ENCODE peak calls at places on chromosomes 13 and 19, in eight cellular contexts. One of them, this sample, is unnamed. For H3K27me3, the result is how much of the 10 kb centered on the place peaks cover.

GRCh38 chr13:111945086-111945485 is 121.9 kb upstream of the SOX1 start:
- DNase-seq in tibial nerve: no peak
- DNase-seq in stomach: peak
- DNase-seq in heart left ventricle: no peak
- DNase-seq in HCT116: no peak
- DNase-seq in transverse colon: no peak
- DNase-seq in sigmoid colon: no peak
- DNase-seq in testis: no peak
- DNase-seq in this sample: no peak

GRCh38 chr19:49343127-49343526 is 7.9 kb downstream of the CD37 start:
- DNase-seq in tibial nerve: no peak
- DNase-seq in stomach: no peak
- DNase-seq in heart left ventricle: no peak
- DNase-seq in HCT116: no peak
- DNase-seq in transverse colon: peak
- DNase-seq in sigmoid colon: peak
- DNase-seq in testis: no peak
- DNase-seq in this sample: peak

GRCh38 chr13:108031859-108032258 is 183.5 kb downstream of the LIG4 start:
- DNase-seq in tibial nerve: no peak
- DNase-seq in stomach: no peak
- DNase-seq in heart left ventricle: no peak
- DNase-seq in HCT116: no peak
- DNase-seq in transverse colon: no peak
- DNase-seq in sigmoid colon: no peak
- DNase-seq in testis: no peak
- DNase-seq in this sample: no peak

GRCh38 chr13:113749507-113749906 is 9.5 kb upstream of the TMEM255B start:
- DNase-seq in tibial nerve: no peak
- DNase-seq in stomach: no peak
- DNase-seq in heart left ventricle: no peak
- DNase-seq in HCT116: no peak
- DNase-seq in transverse colon: no peak
- DNase-seq in sigmoid colon: no peak
- DNase-seq in testis: no peak
- DNase-seq in this sample: no peak

GRCh38 chr13:90205081-90205480 is 1142.4 kb upstream of the MIR17HG start:
- DNase-seq in tibial nerve: no peak
- DNase-seq in stomach: no peak
- DNase-seq in heart left ventricle: no peak
- DNase-seq in HCT116: no peak
- DNase-seq in transverse colon: no peak
- DNase-seq in sigmoid colon: no peak
- DNase-seq in testis: no peak
- DNase-seq in this sample: no peak

GRCh38 chr19:54203151-54203611 is 2.5 kb downstream of the RPS9 start:
- DNase-seq in tibial nerve: no peak
- DNase-seq in stomach: peak
- DNase-seq in heart left ventricle: no peak
- DNase-seq in HCT116: no peak
- DNase-seq in transverse colon: no peak
- DNase-seq in sigmoid colon: no peak
- DNase-seq in testis: no peak
- DNase-seq in this sample: no peak

GRCh38 chr19:28706693-28707092 is 506.3 kb downstream of the UQCRFS1 start:
- DNase-seq in tibial nerve: no peak
- DNase-seq in stomach: no peak
- DNase-seq in heart left ventricle: no peak
- DNase-seq in HCT116: no peak
- DNase-seq in transverse colon: no peak
- DNase-seq in sigmoid colon: no peak
- DNase-seq in testis: no peak
- DNase-seq in this sample: no peak

GRCh38 chr13:97567510-97568243 is 133.7 kb downstream of the RAP2A start:
- DNase-seq in tibial nerve: peak
- DNase-seq in stomach: peak
- DNase-seq in heart left ventricle: no peak
- DNase-seq in HCT116: peak
- DNase-seq in transverse colon: peak
- DNase-seq in sigmoid colon: no peak
- DNase-seq in testis: no peak
- DNase-seq in this sample: peak

GRCh38 chr19:48043675-48044258 is at the start of gene CABP5:
- DNase-seq in tibial nerve: no peak
- DNase-seq in stomach: no peak
- DNase-seq in heart left ventricle: no peak
- DNase-seq in HCT116: no peak
- DNase-seq in transverse colon: no peak
- DNase-seq in sigmoid colon: no peak
- DNase-seq in testis: no peak
- DNase-seq in this sample: no peak
- H3K27me3 ChIP-seq in tibial nerve: under half
- H3K27me3 ChIP-seq in stomach: under half
- H3K27me3 ChIP-seq in heart left ventricle: under half
- H3K27me3 ChIP-seq in HCT116: under half
- H3K27me3 ChIP-seq in transverse colon: under half
- H3K27me3 ChIP-seq in sigmoid colon: under half
- H3K27me3 ChIP-seq in testis: under half
- H3K27me3 ChIP-seq in this sample: under half

GRCh38 chr19:41039806-41040205 is 48.4 kb upstream of the CYP2A13 start:
- DNase-seq in tibial nerve: no peak
- DNase-seq in stomach: no peak
- DNase-seq in heart left ventricle: no peak
- DNase-seq in HCT116: no peak
- DNase-seq in transverse colon: no peak
- DNase-seq in sigmoid colon: no peak
- DNase-seq in testis: no peak
- DNase-seq in this sample: no peak
- TF ChIP-seq POLR2A in tibial nerve: no peak
- TF ChIP-seq POLR2A in stomach: no peak
- TF ChIP-seq POLR2A in heart left ventricle: no peak
- TF ChIP-seq POLR2A in HCT116: no peak
- TF ChIP-seq POLR2A in transverse colon: no peak
- TF ChIP-seq POLR2A in sigmoid colon: no peak
- TF ChIP-seq POLR2A in testis: no peak
- TF ChIP-seq POLR2A in this sample: no peak

GRCh38 chr19:10293637-10294367 is 4.0 kb downstream of the ICAM5 start:
- DNase-seq in tibial nerve: no peak
- DNase-seq in stomach: no peak
- DNase-seq in heart left ventricle: no peak
- DNase-seq in HCT116: no peak
- DNase-seq in transverse colon: no peak
- DNase-seq in sigmoid colon: no peak
- DNase-seq in testis: no peak
- DNase-seq in this sample: no peak
- H3K27me3 ChIP-seq in tibial nerve: half or more
- H3K27me3 ChIP-seq in stomach: half or more
- H3K27me3 ChIP-seq in heart left ventricle: half or more
- H3K27me3 ChIP-seq in HCT116: under half
- H3K27me3 ChIP-seq in transverse colon: half or more
- H3K27me3 ChIP-seq in sigmoid colon: half or more
- H3K27me3 ChIP-seq in testis: under half
- H3K27me3 ChIP-seq in this sample: under half

DNA sequence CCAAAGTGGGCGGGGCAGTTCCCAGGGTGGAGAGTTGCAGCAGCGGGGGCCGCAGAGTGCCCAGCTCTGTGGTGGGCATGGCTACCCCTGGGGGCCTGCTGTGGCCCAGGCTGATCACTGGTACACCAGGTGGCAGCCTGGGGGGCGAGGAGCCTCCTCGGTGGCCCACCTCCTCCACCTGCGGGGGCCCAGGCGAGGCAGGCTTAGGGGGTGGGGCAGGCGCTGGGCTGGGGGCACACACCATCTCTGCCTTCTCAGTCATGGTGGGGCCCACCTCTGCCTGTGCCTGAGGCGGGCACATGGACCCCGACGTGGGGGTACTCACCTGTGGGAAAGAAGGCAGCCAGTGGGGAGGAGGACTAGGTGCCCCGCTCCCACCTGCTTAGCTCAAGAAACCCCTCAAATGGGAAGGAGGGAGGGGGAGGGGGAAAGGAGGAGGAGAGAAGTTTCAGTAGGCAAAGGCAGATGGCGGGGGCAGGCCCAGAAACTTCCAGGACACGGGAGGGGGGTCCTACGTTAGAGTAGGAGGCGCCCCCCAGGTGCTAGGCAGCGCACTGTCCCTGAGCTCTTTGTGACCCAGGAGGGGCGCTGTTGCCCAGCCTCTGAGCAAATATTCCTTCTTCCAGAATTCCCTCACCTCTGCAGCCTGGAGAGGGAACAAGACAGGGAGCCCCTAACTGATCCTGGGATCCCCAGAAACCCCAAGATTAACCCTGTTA is 1.6 kb downstream of the LYL1 start:
- DNase-seq in tibial nerve: no peak
- DNase-seq in stomach: no peak
- DNase-seq in heart left ventricle: no peak
- DNase-seq in HCT116: no peak
- DNase-seq in transverse colon: no peak
- DNase-seq in sigmoid colon: no peak
- DNase-seq in testis: no peak
- DNase-seq in this sample: peak
- TF ChIP-seq POLR2A in tibial nerve: no peak
- TF ChIP-seq POLR2A in stomach: no peak
- TF ChIP-seq POLR2A in heart left ventricle: no peak
- TF ChIP-seq POLR2A in HCT116: no peak
- TF ChIP-seq POLR2A in transverse colon: no peak
- TF ChIP-seq POLR2A in sigmoid colon: no peak
- TF ChIP-seq POLR2A in testis: no peak
- TF ChIP-seq POLR2A in this sample: no peak

GRCh38 chr19:50693064-50693975 is 26.3 kb downstream of the SHANK1 start:
- DNase-seq in tibial nerve: no peak
- DNase-seq in stomach: no peak
- DNase-seq in heart left ventricle: no peak
- DNase-seq in HCT116: no peak
- DNase-seq in transverse colon: no peak
- DNase-seq in sigmoid colon: no peak
- DNase-seq in testis: no peak
- DNase-seq in this sample: no peak

GRCh38 chr19:50696065-50696425 is 23.6 kb downstream of the SHANK1 start:
- DNase-seq in tibial nerve: no peak
- DNase-seq in stomach: no peak
- DNase-seq in heart left ventricle: no peak
- DNase-seq in HCT116: no peak
- DNase-seq in transverse colon: no peak
- DNase-seq in sigmoid colon: no peak
- DNase-seq in testis: no peak
- DNase-seq in this sample: no peak

GRCh38 chr19:50695251-50696064 is 24.1 kb downstream of the SHANK1 start:
- DNase-seq in tibial nerve: no peak
- DNase-seq in stomach: no peak
- DNase-seq in heart left ventricle: no peak
- DNase-seq in HCT116: no peak
- DNase-seq in transverse colon: no peak
- DNase-seq in sigmoid colon: no peak
- DNase-seq in testis: no peak
- DNase-seq in this sample: no peak

GRCh38 chr19:50697414-50698124 is 22.0 kb downstream of the SHANK1 start:
- DNase-seq in tibial nerve: no peak
- DNase-seq in stomach: no peak
- DNase-seq in heart left ventricle: no peak
- DNase-seq in HCT116: no peak
- DNase-seq in transverse colon: no peak
- DNase-seq in sigmoid colon: no peak
- DNase-seq in testis: no peak
- DNase-seq in this sample: no peak

GRCh38 chr19:50694815-50695145 is 24.8 kb downstream of the SHANK1 start:
- DNase-seq in tibial nerve: no peak
- DNase-seq in stomach: no peak
- DNase-seq in heart left ventricle: no peak
- DNase-seq in HCT116: no peak
- DNase-seq in transverse colon: no peak
- DNase-seq in sigmoid colon: no peak
- DNase-seq in testis: no peak
- DNase-seq in this sample: no peak
- H3K27me3 ChIP-seq in tibial nerve: half or more
- H3K27me3 ChIP-seq in stomach: under half
- H3K27me3 ChIP-seq in heart left ventricle: under half
- H3K27me3 ChIP-seq in HCT116: under half
- H3K27me3 ChIP-seq in transverse colon: under half
- H3K27me3 ChIP-seq in sigmoid colon: under half
- H3K27me3 ChIP-seq in testis: under half
- H3K27me3 ChIP-seq in this sample: under half

GRCh38 chr19:2610637-2611482 is 91.6 kb downstream of the GNG7 start:
- DNase-seq in tibial nerve: peak
- DNase-seq in stomach: peak
- DNase-seq in heart left ventricle: peak
- DNase-seq in HCT116: peak
- DNase-seq in transverse colon: peak
- DNase-seq in sigmoid colon: peak
- DNase-seq in testis: peak
- DNase-seq in this sample: peak
- TF ChIP-seq POLR2A in tibial nerve: no peak
- TF ChIP-seq POLR2A in stomach: no peak
- TF ChIP-seq POLR2A in heart left ventricle: no peak
- TF ChIP-seq POLR2A in HCT116: no peak
- TF ChIP-seq POLR2A in transverse colon: no peak
- TF ChIP-seq POLR2A in sigmoid colon: no peak
- TF ChIP-seq POLR2A in testis: no peak
- TF ChIP-seq POLR2A in this sample: peak

This sample was measured in Peyer's patch.